ENCODE peak calls at places on chromosomes 6 and 20, in ten cellular contexts. M is fibroblast of lung; S is small intestine; R is AG04450; T is NT2/D1; N is hepatocyte; J is effector memory CD4-positive, alpha-beta T cell; G is spleen; W is sigmoid colon; Y is heart left ventricle. L is an unnamed sample. For H3K9me3, the result is how much of the 10 kb centered on the place peaks cover.

GRCh38 chr20:32037929-32038328 is 14.1 kb upstream of the HCK start:
- DNase-seq in M (peak), S (no peak), R (no peak), T (no peak), N (no peak), J (no peak), G (no peak), W (no peak), Y (no peak), L (peak)

GRCh38 chr6:134477991-134478635 is 160.2 kb upstream of the SGK1 start:
- DNase-seq in M (peak), S (no peak), R (no peak), T (no peak), N (no peak), J (no peak), G (no peak), W (no peak), Y (no peak), L (no peak)

GRCh38 chr6:21664263-21665081 is 70.9 kb downstream of the SOX4 start:
- DNase-seq in M (peak), S (no peak), R (no peak), T (no peak), N (peak), J (no peak), G (peak), W (peak), Y (peak), L (no peak)

GRCh38 chr6:117165921-117166499 is 99.3 kb upstream of the VGLL2 start:
- DNase-seq in M (no peak), S (no peak), R (no peak), T (no peak), N (no peak), J (no peak), G (no peak), W (no peak), Y (no peak), L (no peak)

GRCh38 chr6:138691595-138692057 is 81.9 kb upstream of the CCDC28A start:
- DNase-seq in M (peak), S (peak), R (peak), T (no peak), N (peak), J (no peak), G (no peak), W (no peak), Y (no peak), L (no peak)

GRCh38 chr20:52312131-52312729 is 120.7 kb upstream of the ZFP64 start:
- DNase-seq in M (peak), S (peak), R (peak), T (peak), N (peak), J (no peak), G (no peak), W (no peak), Y (no peak), L (peak)

GRCh38 chr6:68128211-68128610 is 506.9 kb upstream of the ADGRB3 start:
- DNase-seq in M (no peak), S (no peak), R (no peak), T (no peak), N (no peak), J (no peak), G (no peak), W (no peak), Y (no peak), L (no peak)

GRCh38 chr20:4040283-4041179 is 25.2 kb upstream of the RNF24 start:
- DNase-seq in M (peak), S (peak), R (no peak), T (no peak), N (no peak), J (no peak), G (no peak), W (peak), Y (no peak), L (no peak)

GRCh38 chr6:26121141-26122004 is 34.1 kb downstream of the HFE start:
- DNase-seq in M (peak), S (no peak), R (no peak), T (no peak), N (peak), J (no peak), G (no peak), W (no peak), Y (no peak), L (no peak)

GRCh38 chr6:6856538-6857523 is 250.9 kb upstream of the RREB1 start:
- DNase-seq in M (no peak), S (peak), R (no peak), T (peak), N (peak), J (no peak), G (peak), W (peak), Y (peak), L (no peak)

GRCh38 chr6:111552241-111552744 is 53.4 kb downstream of the TRAF3IP2 start:
- DNase-seq in M (peak), S (peak), R (peak), T (peak), N (peak), J (no peak), G (no peak), W (peak), Y (peak), L (no peak)

GRCh38 chr20:60921021-60921622 is 330.9 kb upstream of the CDH4 start:
- DNase-seq in M (peak), S (no peak), R (no peak), T (peak), N (peak), J (no peak), G (no peak), W (no peak), Y (peak), L (no peak)

GRCh38 chr6:94736231-94736630 is 841.1 kb upstream of the MANEA start:
- DNase-seq in M (no peak), S (no peak), R (no peak), T (no peak), N (no peak), J (no peak), G (no peak), W (no peak), Y (no peak), L (no peak)

GRCh38 chr6:28081486-28081751 is 1.1 kb downstream of the ZNF165 start:
- DNase-seq in M (peak), S (no peak), R (no peak), T (no peak), N (no peak), J (peak), G (no peak), W (no peak), Y (no peak), L (peak)

GRCh38 chr6:27553123-27553904 is 80.4 kb upstream of the ZNF184 start:
- DNase-seq in M (peak), S (no peak), R (no peak), T (peak), N (peak), J (no peak), G (no peak), W (no peak), Y (no peak), L (peak)

GRCh38 chr6:80767808-80768207 is 661.3 kb downstream of the BCKDHB start:
- DNase-seq in M (peak), S (no peak), R (peak), T (no peak), N (no peak), J (no peak), G (no peak), W (peak), Y (peak), L (no peak)

GRCh38 chr20:34300809-34301586 is 2.2 kb downstream of the AHCY start:
- DNase-seq in M (no peak), S (no peak), R (no peak), T (no peak), N (peak), J (no peak), G (no peak), W (no peak), Y (peak), L (peak)

GRCh38 chr6:137223370-137224131 is 4.4 kb upstream of the IFNGR1 start:
- DNase-seq in M (peak), S (no peak), R (no peak), T (no peak), N (no peak), J (no peak), G (no peak), W (peak), Y (peak), L (peak)

GRCh38 chr6:46850781-46851180 is 57.6 kb downstream of the MEP1A start:
- DNase-seq in M (peak), S (no peak), R (no peak), T (no peak), N (no peak), J (no peak), G (no peak), W (no peak), Y (no peak), L (no peak)

DNA sequence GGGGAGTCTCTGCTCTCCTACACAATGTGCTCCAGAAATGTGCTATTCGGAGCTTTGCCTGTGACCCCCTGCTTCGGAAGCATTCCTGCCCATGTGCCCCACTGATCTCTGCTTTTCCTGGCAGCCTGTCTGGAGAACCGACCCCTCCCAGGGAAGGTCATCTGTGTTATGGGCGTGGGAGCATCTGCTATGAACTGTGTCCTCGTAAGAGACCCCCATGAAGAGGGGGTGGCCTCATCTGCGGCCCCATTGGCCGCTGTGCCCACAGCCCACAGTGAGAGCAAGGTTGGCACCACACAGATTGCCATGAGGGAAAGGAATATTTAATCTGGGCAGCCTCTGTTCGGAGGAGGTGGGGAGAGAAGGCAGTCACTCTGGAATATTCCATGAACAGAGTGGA is 32.7 kb upstream of the IRF4 start:
- DNase-seq in M (no peak), S (no peak), R (no peak), T (no peak), N (no peak), J (no peak), G (no peak), W (peak), Y (no peak), L (no peak)
- H3K9me3 ChIP-seq in M (under half), S (under half), R (half or more), T (under half), N (under half), J (under half), G (under half), W (under half), Y (under half), L (under half)

DNA sequence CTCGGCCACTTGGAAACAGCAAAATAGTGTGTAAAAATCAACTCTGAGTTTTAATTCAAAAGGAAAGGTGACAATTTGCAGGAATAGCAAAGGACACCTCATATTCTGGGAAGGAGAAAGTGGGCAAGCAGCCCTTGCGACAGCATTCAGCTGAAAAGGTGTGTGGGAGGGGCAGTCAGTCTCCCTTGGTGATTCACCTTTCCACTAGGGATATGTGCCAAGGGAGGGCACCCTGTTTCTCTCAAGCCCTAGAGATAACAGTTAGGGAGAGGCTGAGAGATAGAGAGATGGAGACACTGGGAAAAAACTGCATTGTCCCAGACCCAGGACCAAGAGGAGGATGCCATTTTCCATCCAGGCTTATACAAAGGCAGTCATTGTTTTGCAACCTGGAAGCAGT is 228.1 kb downstream of the EPM2A start:
- DNase-seq in M (no peak), S (no peak), R (no peak), T (no peak), N (no peak), J (no peak), G (no peak), W (no peak), Y (no peak), L (no peak)
- H3K9me3 ChIP-seq in M (under half), S (under half), R (under half), T (under half), N (under half), J (under half), G (under half), W (under half), Y (under half), L (under half)

GRCh38 chr20:59805786-59806577 is 127.5 kb downstream of the SYCP2 start:
- DNase-seq in M (no peak), S (no peak), R (no peak), T (no peak), N (no peak), J (no peak), G (peak), W (no peak), Y (no peak), L (no peak)

GRCh38 chr20:59809630-59810375 is 123.6 kb downstream of the SYCP2 start:
- DNase-seq in M (no peak), S (no peak), R (no peak), T (no peak), N (no peak), J (no peak), G (no peak), W (no peak), Y (no peak), L (no peak)

GRCh38 chr20:59808729-59809381 is 124.6 kb downstream of the SYCP2 start:
- DNase-seq in M (no peak), S (no peak), R (no peak), T (no peak), N (no peak), J (no peak), G (peak), W (peak), Y (no peak), L (no peak)

GRCh38 chr20:59806578-59806975 is 126.9 kb downstream of the SYCP2 start:
- DNase-seq in M (no peak), S (no peak), R (no peak), T (no peak), N (no peak), J (no peak), G (no peak), W (no peak), Y (no peak), L (no peak)

GRCh38 chr20:59807909-59808728 is 125.3 kb downstream of the SYCP2 start:
- DNase-seq in M (no peak), S (no peak), R (no peak), T (no peak), N (no peak), J (no peak), G (peak), W (peak), Y (no peak), L (no peak)
- H3K9me3 ChIP-seq in M (under half), S (under half), R (under half), T (under half), N (under half), J (under half), G (under half), W (under half), Y (under half), L (under half)

DNA sequence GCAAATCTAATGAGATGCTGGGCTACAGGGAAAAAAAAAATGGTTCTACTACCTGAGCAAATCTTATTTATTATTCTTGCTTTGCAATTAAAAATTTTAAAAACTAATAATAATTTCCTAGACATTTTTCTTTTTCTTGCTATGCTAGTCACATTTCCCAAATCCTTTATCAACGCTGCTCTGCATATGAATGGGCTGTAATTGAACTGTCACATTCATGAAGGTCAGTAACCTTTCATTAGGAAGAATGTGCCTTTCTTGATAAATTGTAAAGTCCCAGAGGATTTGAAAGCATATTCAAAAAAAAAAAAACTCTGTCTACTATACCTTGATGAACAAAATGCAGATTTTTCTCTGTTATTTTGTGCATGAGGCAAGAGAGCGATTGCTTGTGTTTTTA is 538.7 kb upstream of the ID4 start:
- DNase-seq in M (no peak), S (no peak), R (no peak), T (no peak), N (no peak), J (no peak), G (no peak), W (no peak), Y (no peak), L (no peak)
- H3K9me3 ChIP-seq in M (under half), S (under half), R (under half), T (under half), N (under half), J (under half), G (under half), W (under half), Y (under half), L (under half)

GRCh38 chr6:35078896-35079295 is 62.2 kb downstream of the TCP11 start:
- DNase-seq in M (no peak), S (no peak), R (no peak), T (no peak), N (no peak), J (no peak), G (no peak), W (no peak), Y (peak), L (no peak)

GRCh38 chr6:35077713-35078105 is 63.4 kb downstream of the TCP11 start:
- DNase-seq in M (no peak), S (no peak), R (no peak), T (no peak), N (no peak), J (no peak), G (no peak), W (peak), Y (no peak), L (no peak)

GRCh38 chr6:35077006-35077712 is 64.0 kb downstream of the TCP11 start:
- DNase-seq in M (no peak), S (no peak), R (no peak), T (no peak), N (no peak), J (no peak), G (peak), W (peak), Y (peak), L (no peak)

GRCh38 chr6:35079311-35080000 is 61.7 kb downstream of the TCP11 start:
- DNase-seq in M (no peak), S (no peak), R (no peak), T (no peak), N (no peak), J (no peak), G (peak), W (peak), Y (peak), L (no peak)

GRCh38 chr6:35078226-35078850 is 62.8 kb downstream of the TCP11 start:
- DNase-seq in M (no peak), S (no peak), R (no peak), T (no peak), N (no peak), J (no peak), G (peak), W (peak), Y (peak), L (no peak)
- H3K9me3 ChIP-seq in M (under half), S (under half), R (under half), T (under half), N (under half), J (under half), G (under half), W (under half), Y (under half), L (under half)

GRCh38 chr20:45164906-45165305 is 9.8 kb upstream of the PI3 start:
- DNase-seq in M (no peak), S (no peak), R (no peak), T (no peak), N (no peak), J (no peak), G (no peak), W (no peak), Y (no peak), L (no peak)
- H3K9me3 ChIP-seq in M (under half), S (under half), R (under half), T (under half), N (under half), J (under half), G (under half), W (under half), Y (under half), L (under half)

DNA sequence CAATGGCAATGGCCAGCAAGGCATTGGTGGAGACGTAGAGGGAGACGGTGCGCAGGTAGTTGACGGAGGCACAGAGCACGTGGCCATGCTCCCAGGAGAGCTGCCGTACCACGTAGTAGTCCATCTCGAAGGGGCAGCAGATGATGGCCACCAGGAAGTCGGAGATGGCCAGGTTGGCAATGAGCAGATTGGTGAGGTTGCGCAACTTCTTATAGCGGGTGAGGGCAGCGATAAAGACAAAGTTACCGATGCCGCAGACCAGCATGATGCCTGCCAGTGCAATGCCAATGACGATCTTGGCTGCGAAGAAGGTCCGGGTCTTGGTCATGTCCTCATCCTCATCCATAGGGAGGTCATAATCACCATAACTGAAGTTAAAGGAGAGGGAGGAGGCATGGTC is 2.8 kb downstream of the PROKR2 start:
- DNase-seq in M (no peak), S (no peak), R (no peak), T (no peak), N (no peak), J (no peak), G (no peak), W (no peak), Y (no peak), L (no peak)
- H3K9me3 ChIP-seq in M (under half), S (under half), R (under half), T (under half), N (under half), J (under half), G (under half), W (under half), Y (under half), L (under half)